ENCODE peak calls at places on chromosomes 11 and 22, in eight cellular contexts. V is T-helper 2 cell, K is fibroblast of gingiva, F is ureter, Y is HS-27A, L is fibroblast of the aortic adventitia, J is lung microvascular endothelial cell, T is brain microvascular endothelial cell. G is an unnamed sample.

GRCh38 chr22:22712092-22712658 is 67.8 kb downstream of the GGTLC2 start:
- DNase-seq in K (no peak), F (no peak), V (no peak), Y (no peak), J (no peak), L (no peak), T (no peak), G (no peak)

GRCh38 chr11:37364246-37364839 is 766.3 kb upstream of the RAG2 start:
- DNase-seq in L (no peak), J (no peak), K (no peak), V (no peak), T (no peak), Y (no peak), F (no peak), G (no peak)

GRCh38 chr22:33578752-33579151 is 341.5 kb downstream of the LARGE1 start:
- DNase-seq in K (no peak), F (no peak), V (no peak), L (no peak), Y (no peak), T (no peak), J (no peak), G (no peak)

GRCh38 chr22:36746571-36746970 is 29.3 kb downstream of the IFT27 start:
- DNase-seq in T (no peak), L (no peak), K (no peak), Y (no peak), F (no peak), J (no peak), V (no peak), G (no peak)

GRCh38 chr22:38298312-38299000 is 18.8 kb downstream of the CSNK1E start:
- DNase-seq in V (peak; percentile 17), T (peak; percentile 97), L (peak; percentile 90), K (peak; percentile 56), Y (no peak), F (no peak), J (no peak), G (no peak)

GRCh38 chr22:42272431-42273004 is 2.1 kb upstream of the TCF20 start:
- DNase-seq in V (no peak), J (no peak), K (no peak), L (no peak), T (no peak), Y (no peak), F (no peak), G (no peak)

GRCh38 chr22:35914665-35915476 is 113.8 kb downstream of the RBFOX2 start:
- DNase-seq in F (peak; percentile 75), T (peak; percentile 82), L (peak; percentile 92), J (peak; percentile 61), V (no peak), K (peak; percentile 73), Y (peak; percentile 51), G (peak; percentile 83)

GRCh38 chr11:69367211-69367964 is 73.4 kb downstream of the MYEOV start:
- DNase-seq in F (peak; percentile 20), Y (no peak), T (no peak), K (no peak), J (peak; percentile 64), L (no peak), V (no peak), G (peak; percentile 55)

GRCh38 chr22:48448821-48449220 is 1378.9 kb downstream of the BRD1 start:
- DNase-seq in K (no peak), T (no peak), Y (no peak), L (no peak), V (no peak), F (no peak), J (no peak), G (no peak)

GRCh38 chr11:45165806-45166603 is 19.6 kb downstream of the PRDM11 start:
- DNase-seq in L (no peak), K (no peak), F (no peak), V (no peak), Y (no peak), T (no peak), J (no peak), G (no peak)

GRCh38 chr11:122649133-122649532 is 6.4 kb upstream of the UBASH3B start:
- DNase-seq in J (no peak), V (no peak), F (no peak), T (no peak), Y (no peak), L (no peak), K (no peak), G (no peak)

GRCh38 chr11:103175461-103176129 is 66.4 kb downstream of the DYNC2H1 start:
- DNase-seq in L (no peak), K (no peak), V (no peak), J (no peak), T (no peak), F (no peak), Y (no peak), G (no peak)

GRCh38 chr22:21978564-21979386 is 3.8 kb downstream of the TOP3B start:
- DNase-seq in Y (no peak), F (no peak), T (no peak), L (no peak), K (no peak), J (no peak), V (no peak), G (no peak)

GRCh38 chr22:33601062-33601461 is 319.2 kb downstream of the LARGE1 start:
- DNase-seq in F (no peak), T (no peak), V (no peak), L (no peak), Y (no peak), K (no peak), J (no peak), G (no peak)

GRCh38 chr22:42919199-42919598 is 62.1 kb upstream of the ARFGAP3 start:
- DNase-seq in T (no peak), V (no peak), L (no peak), J (no peak), Y (peak; percentile 22), F (no peak), K (no peak), G (peak; percentile 33)

GRCh38 chr22:39593061-39593930 is 22.7 kb downstream of the CACNA1I start:
- DNase-seq in L (no peak), V (no peak), Y (no peak), T (no peak), F (no peak), J (no peak), K (no peak), G (peak; percentile 62)

GRCh38 chr11:85076535-85077330 is 550.4 kb downstream of the DLG2 start:
- DNase-seq in J (no peak), V (no peak), L (peak; percentile 67), K (peak; percentile 5), T (peak; percentile 63), Y (no peak), F (no peak), G (no peak)

GRCh38 chr11:65042899-65043298 is 1.9 kb downstream of the SAC3D1 start:
- DNase-seq in L (no peak), V (no peak), T (no peak), F (no peak), Y (no peak), K (no peak), J (no peak), G (no peak)

GRCh38 chr11:70630816-70631623 is 232.7 kb downstream of the CTTN start:
- DNase-seq in J (no peak), Y (no peak), K (no peak), L (no peak), F (no peak), T (no peak), V (no peak), G (no peak)

GRCh38 chr11:9136731-9137130 is 45.3 kb upstream of the SCUBE2 start:
- DNase-seq in J (no peak), K (no peak), Y (no peak), V (no peak), F (no peak), T (no peak), L (no peak), G (no peak)

GRCh38 chr11:18277560-18278271 is 11.7 kb downstream of the SAA1 start:
- DNase-seq in V (no peak), F (no peak), Y (no peak), L (no peak), K (no peak), T (no peak), J (no peak), G (no peak)

GRCh38 chr11:67354314-67355022 is 1.1 kb upstream of the POLD4 start:
- DNase-seq in V (no peak), L (peak; percentile 95), J (peak; percentile 79), F (peak; percentile 68), Y (peak; percentile 88), T (peak; percentile 97), K (peak; percentile 90), G (peak; percentile 73)

GRCh38 chr11:120137611-120138521 is at the start of gene TRIM29:
- DNase-seq in T (no peak), K (no peak), F (peak; percentile 88), V (no peak), L (no peak), J (no peak), Y (no peak), G (no peak)

GRCh38 chr22:39733191-39733590 is 160.4 kb downstream of the ENTHD1 start:
- DNase-seq in J (no peak), K (no peak), T (no peak), V (no peak), F (no peak), Y (no peak), L (no peak), G (no peak)

GRCh38 chr22:24514241-24515024 is 19.3 kb downstream of the UPB1 start:
- DNase-seq in T (no peak), J (no peak), F (no peak), V (no peak), Y (no peak), L (no peak), K (no peak), G (no peak)

GRCh38 chr11:70834277-70834940 is 418.0 kb downstream of the SHANK2 start:
- DNase-seq in J (no peak), Y (no peak), L (no peak), V (no peak), K (no peak), F (no peak), T (no peak), G (no peak)

GRCh38 chr11:42524534-42525227 is 787.1 kb upstream of the API5 start:
- DNase-seq in F (peak; percentile 66), V (no peak), T (peak; percentile 66), L (peak; percentile 54), J (peak; percentile 33), K (no peak), Y (no peak), G (peak; percentile 6)

GRCh38 chr11:14418801-14419417 is 59.9 kb upstream of the RRAS2 start:
- DNase-seq in Y (no peak), V (no peak), J (peak; percentile 66), T (no peak), F (no peak), L (no peak), K (peak; percentile 30), G (peak; percentile 71)

GRCh38 chr11:118618991-118619375 is 11.6 kb downstream of the PHLDB1 start:
- DNase-seq in F (no peak), L (peak; percentile 93), K (peak; percentile 81), T (peak; percentile 74), V (no peak), Y (no peak), J (no peak), G (no peak)

GRCh38 chr11:68560216-68560615 is 99.7 kb downstream of the PPP6R3 start:
- DNase-seq in J (peak; percentile 24), Y (no peak), K (no peak), V (no peak), L (no peak), F (no peak), T (no peak), G (peak; percentile 47)

GRCh38 chr11:116577273-116577672 is 195.5 kb downstream of the BUD13 start:
- DNase-seq in T (no peak), Y (no peak), J (no peak), F (no peak), L (no peak), K (no peak), V (no peak), G (no peak)

GRCh38 chr11:74072721-74073120 is 63.8 kb upstream of the UCP3 start:
- DNase-seq in J (no peak), T (no peak), F (no peak), K (no peak), L (no peak), Y (no peak), V (no peak), G (no peak)

GRCh38 chr22:23281406-23282088 is 101.2 kb downstream of the BCR start:
- DNase-seq in J (peak; percentile 87), V (peak; percentile 70), L (peak; percentile 77), K (peak; percentile 54), T (peak; percentile 67), Y (peak; percentile 58), F (peak; percentile 87), G (peak; percentile 83)

GRCh38 chr11:87281496-87281895 is 243.8 kb downstream of the TMEM135 start:
- DNase-seq in T (peak; percentile 59), J (peak; percentile 86), V (no peak), K (peak; percentile 81), Y (no peak), F (no peak), L (peak; percentile 94), G (peak; percentile 67)